ENCODE peak calls at places on chromosome 4, in seven cellular contexts. J, V, B, Y, C, S and W are unnamed samples.

GRCh38 chr4:8303485-8304281 is 34.1 kb downstream of the HTRA3 start:
- DNase-seq in J (no peak), V (no peak), B (no peak), Y (peak), C (no peak), S (peak), W (peak)

GRCh38 chr4:82223715-82224114 is 150.1 kb downstream of the HNRNPD start:
- DNase-seq in J (no peak), V (no peak), B (no peak), Y (no peak), C (peak), S (peak), W (peak)

GRCh38 chr4:182711211-182711610 is 206.0 kb downstream of the DCTD start:
- DNase-seq in J (no peak), V (no peak), B (no peak), Y (no peak), C (no peak), S (no peak), W (no peak)

GRCh38 chr4:14582658-14583057 is 419.6 kb upstream of the CPEB2 start:
- DNase-seq in J (no peak), V (no peak), B (no peak), Y (no peak), C (no peak), S (no peak), W (no peak)

GRCh38 chr4:22410645-22411247 is 105.1 kb downstream of the ADGRA3 start:
- DNase-seq in J (no peak), V (no peak), B (no peak), Y (no peak), C (peak), S (no peak), W (no peak)

GRCh38 chr4:74230902-74231499 is 73.1 kb downstream of the MTHFD2L start:
- DNase-seq in J (peak), V (peak), B (no peak), Y (peak), C (no peak), S (peak), W (no peak)

GRCh38 chr4:27381806-27382205 is 521.2 kb downstream of the STIM2 start:
- DNase-seq in J (no peak), V (no peak), B (no peak), Y (no peak), C (no peak), S (no peak), W (no peak)

GRCh38 chr4:181225616-181226261 is 1017.5 kb upstream of the TENM3 start:
- DNase-seq in J (no peak), V (no peak), B (no peak), Y (no peak), C (no peak), S (no peak), W (no peak)

GRCh38 chr4:140186651-140187315 is 32.8 kb upstream of the MAML3 start:
- DNase-seq in J (no peak), V (peak), B (peak), Y (peak), C (no peak), S (no peak), W (peak)

GRCh38 chr4:2058264-2059033 is 678 bp upstream of the NAT8L start:
- DNase-seq in J (no peak), V (no peak), B (no peak), Y (no peak), C (no peak), S (no peak), W (no peak)

GRCh38 chr4:56731857-56732256 is 50.8 kb upstream of the HOPX start:
- DNase-seq in J (peak), V (no peak), B (no peak), Y (no peak), C (no peak), S (no peak), W (peak)

GRCh38 chr4:165906272-165906671 is 33.2 kb downstream of the TLL1 start:
- DNase-seq in J (no peak), V (no peak), B (no peak), Y (no peak), C (no peak), S (no peak), W (no peak)

GRCh38 chr4:25252230-25253071 is 18.6 kb downstream of the PI4K2B start:
- DNase-seq in J (no peak), V (no peak), B (no peak), Y (no peak), C (no peak), S (no peak), W (no peak)

GRCh38 chr4:139633661-139634060 is 32.0 kb upstream of the MGST2 start:
- DNase-seq in J (no peak), V (peak), B (peak), Y (no peak), C (no peak), S (no peak), W (peak)

GRCh38 chr4:2767705-2768074 is 11.6 kb upstream of the TNIP2 start:
- DNase-seq in J (no peak), V (no peak), B (peak), Y (no peak), C (no peak), S (no peak), W (no peak)

GRCh38 chr4:132498215-132498614 is 650.9 kb upstream of the PCDH10 start:
- DNase-seq in J (no peak), V (no peak), B (no peak), Y (no peak), C (no peak), S (no peak), W (no peak)

GRCh38 chr4:31235961-31236360 is 515.8 kb downstream of the PCDH7 start:
- DNase-seq in J (no peak), V (no peak), B (no peak), Y (no peak), C (no peak), S (no peak), W (no peak)

GRCh38 chr4:87657525-87657924 is 7.4 kb downstream of the DMP1 start:
- DNase-seq in J (no peak), V (no peak), B (no peak), Y (peak), C (no peak), S (no peak), W (no peak)

GRCh38 chr4:41256740-41257256 is at the start of gene UCHL1:
- DNase-seq in J (no peak), V (peak), B (peak), Y (peak), C (peak), S (no peak), W (no peak)

GRCh38 chr4:41258783-41259182 is 2.1 kb downstream of the UCHL1 start:
- DNase-seq in J (peak), V (no peak), B (peak), Y (peak), C (peak), S (no peak), W (no peak)

GRCh38 chr4:41257901-41258300 is 1.2 kb downstream of the UCHL1 start:
- DNase-seq in J (no peak), V (no peak), B (no peak), Y (no peak), C (no peak), S (no peak), W (no peak)

GRCh38 chr4:41256131-41256739 is 493 bp upstream of the UCHL1 start:
- DNase-seq in J (no peak), V (no peak), B (no peak), Y (no peak), C (peak), S (no peak), W (no peak)

GRCh38 chr4:41257257-41257900 is 651 bp downstream of the UCHL1 start:
- DNase-seq in J (no peak), V (peak), B (peak), Y (no peak), C (peak), S (no peak), W (peak)
- H3K4me3 ChIP-seq in J (peak), V (peak), B (peak), Y (peak), C (peak), S (no peak), W (peak)

DNA sequence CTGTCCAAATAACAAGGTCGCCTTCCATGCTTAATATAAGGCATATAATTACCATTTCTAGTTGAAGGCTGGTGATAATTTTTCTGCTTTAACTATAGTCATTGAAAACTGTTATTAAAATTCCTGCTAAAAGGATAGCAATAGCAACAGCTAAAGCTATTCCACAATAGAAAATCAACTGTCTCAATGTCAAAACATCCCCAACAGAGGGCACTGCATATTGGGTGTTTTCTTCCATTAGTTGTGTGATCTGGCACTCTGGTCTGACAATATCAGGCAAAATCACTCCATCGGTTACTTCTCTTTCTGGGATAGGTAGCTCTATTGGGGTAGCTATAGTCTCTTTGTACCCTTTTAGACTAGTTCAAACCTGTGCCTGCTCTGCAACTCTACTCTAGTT is 53.5 kb downstream of the TMPRSS11F start:
- DNase-seq in J (no peak), V (no peak), B (no peak), Y (no peak), C (no peak), S (no peak), W (no peak)
- TF ChIP-seq CTCF in J (no peak), V (no peak), B (no peak), Y (no peak), C (peak), S (no peak), W (no peak)

GRCh38 chr4:186651624-186652023 is 72.0 kb downstream of the FAT1 start:
- DNase-seq in J (peak), V (peak), B (peak), Y (no peak), C (no peak), S (no peak), W (peak)
- H3K4me3 ChIP-seq in J (peak), V (peak), B (peak), Y (no peak), C (no peak), S (no peak), W (no peak)

GRCh38 chr4:153466637-153467153 is 535 bp downstream of the TMEM131L start:
- DNase-seq in J (no peak), V (no peak), B (no peak), Y (no peak), C (peak), S (no peak), W (no peak)
- TF ChIP-seq CTCF in J (no peak), V (no peak), B (no peak), Y (no peak), C (no peak), S (no peak), W (no peak)

GRCh38 chr4:38094419-38094818 is 134.2 kb downstream of the PTTG2 start:
- DNase-seq in J (no peak), V (no peak), B (no peak), Y (no peak), C (no peak), S (no peak), W (no peak)
- H3K4me3 ChIP-seq in J (no peak), V (no peak), B (no peak), Y (no peak), C (no peak), S (no peak), W (no peak)

GRCh38 chr4:48542888-48543287 is 52.8 kb downstream of the ZAR1 start:
- DNase-seq in J (no peak), V (no peak), B (no peak), Y (no peak), C (no peak), S (no peak), W (no peak)

GRCh38 chr4:48538358-48538757 is 48.3 kb downstream of the ZAR1 start:
- DNase-seq in J (no peak), V (no peak), B (no peak), Y (no peak), C (no peak), S (no peak), W (no peak)

GRCh38 chr4:48546336-48546735 is 56.3 kb downstream of the ZAR1 start:
- DNase-seq in J (no peak), V (no peak), B (peak), Y (peak), C (peak), S (no peak), W (no peak)

GRCh38 chr4:48543796-48544195 is 53.7 kb downstream of the ZAR1 start:
- DNase-seq in J (no peak), V (no peak), B (no peak), Y (no peak), C (no peak), S (no peak), W (no peak)
- TF ChIP-seq CTCF in J (no peak), V (no peak), B (no peak), Y (no peak), C (no peak), S (no peak), W (no peak)

GRCh38 chr4:150584198-150584593 is 2.2 kb downstream of the MAB21L2 start:
- DNase-seq in J (no peak), V (no peak), B (no peak), Y (no peak), C (no peak), S (no peak), W (no peak)

GRCh38 chr4:150583287-150584197 is 1.6 kb downstream of the MAB21L2 start:
- DNase-seq in J (no peak), V (no peak), B (no peak), Y (no peak), C (no peak), S (no peak), W (peak)

GRCh38 chr4:150581611-150582010 is 340 bp upstream of the MAB21L2 start:
- DNase-seq in J (no peak), V (no peak), B (no peak), Y (no peak), C (no peak), S (no peak), W (no peak)

GRCh38 chr4:150582101-150582565 is at the start of gene MAB21L2:
- DNase-seq in J (no peak), V (no peak), B (no peak), Y (no peak), C (no peak), S (no peak), W (no peak)

DNA sequence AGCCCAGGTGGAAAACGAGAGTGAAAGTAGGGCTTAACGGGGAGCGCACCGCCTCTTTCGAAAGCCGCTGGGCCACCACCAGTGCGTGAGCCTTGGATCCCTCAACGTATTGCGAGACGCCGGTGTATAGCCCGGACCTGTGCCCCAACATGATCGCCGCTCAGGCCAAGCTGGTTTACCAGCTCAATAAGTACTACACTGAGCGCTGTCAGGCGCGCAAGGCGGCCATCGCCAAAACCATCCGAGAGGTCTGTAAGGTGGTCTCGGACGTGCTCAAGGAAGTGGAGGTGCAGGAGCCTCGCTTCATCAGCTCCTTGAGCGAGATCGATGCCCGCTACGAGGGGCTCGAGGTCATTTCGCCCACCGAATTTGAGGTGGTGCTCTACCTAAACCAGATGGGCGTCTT is 933 bp downstream of the MAB21L2 start:
- DNase-seq in J (no peak), V (no peak), B (no peak), Y (no peak), C (no peak), S (no peak), W (no peak)
- H3K4me3 ChIP-seq in J (peak), V (peak), B (no peak), Y (peak), C (no peak), S (no peak), W (peak)

DNA sequence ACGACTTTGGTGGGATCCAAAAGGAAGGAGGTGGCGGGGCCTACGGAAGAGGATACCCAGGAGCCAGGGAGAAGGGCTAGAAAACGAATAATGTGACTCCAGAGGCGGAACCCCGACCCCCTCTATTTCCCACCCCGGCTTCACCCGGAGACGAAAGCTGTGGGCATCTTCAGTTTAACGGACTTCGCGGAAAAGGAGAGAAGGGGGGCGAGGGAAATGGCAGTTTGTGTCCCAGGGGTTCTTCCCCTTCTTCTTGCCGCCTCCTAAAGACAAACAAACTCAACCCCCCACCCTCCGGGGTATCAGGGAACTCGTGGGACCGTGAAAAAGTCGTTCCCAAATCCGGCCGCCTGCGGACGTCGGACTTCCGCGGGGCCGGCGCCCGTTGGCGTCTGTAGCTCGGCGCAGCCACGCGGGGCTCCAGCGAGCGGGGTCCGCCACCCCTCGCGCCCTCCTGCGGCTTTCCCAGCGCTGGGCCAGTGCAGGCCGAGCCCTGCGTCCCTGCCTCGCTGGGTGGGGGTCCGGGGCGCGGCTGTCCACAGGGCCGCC is 3.6 kb upstream of the LEF1 start:
- DNase-seq in J (no peak), V (no peak), B (no peak), Y (no peak), C (peak), S (no peak), W (peak)
- TF ChIP-seq CTCF in J (no peak), V (no peak), B (no peak), Y (no peak), C (peak), S (no peak), W (no peak)

DNA sequence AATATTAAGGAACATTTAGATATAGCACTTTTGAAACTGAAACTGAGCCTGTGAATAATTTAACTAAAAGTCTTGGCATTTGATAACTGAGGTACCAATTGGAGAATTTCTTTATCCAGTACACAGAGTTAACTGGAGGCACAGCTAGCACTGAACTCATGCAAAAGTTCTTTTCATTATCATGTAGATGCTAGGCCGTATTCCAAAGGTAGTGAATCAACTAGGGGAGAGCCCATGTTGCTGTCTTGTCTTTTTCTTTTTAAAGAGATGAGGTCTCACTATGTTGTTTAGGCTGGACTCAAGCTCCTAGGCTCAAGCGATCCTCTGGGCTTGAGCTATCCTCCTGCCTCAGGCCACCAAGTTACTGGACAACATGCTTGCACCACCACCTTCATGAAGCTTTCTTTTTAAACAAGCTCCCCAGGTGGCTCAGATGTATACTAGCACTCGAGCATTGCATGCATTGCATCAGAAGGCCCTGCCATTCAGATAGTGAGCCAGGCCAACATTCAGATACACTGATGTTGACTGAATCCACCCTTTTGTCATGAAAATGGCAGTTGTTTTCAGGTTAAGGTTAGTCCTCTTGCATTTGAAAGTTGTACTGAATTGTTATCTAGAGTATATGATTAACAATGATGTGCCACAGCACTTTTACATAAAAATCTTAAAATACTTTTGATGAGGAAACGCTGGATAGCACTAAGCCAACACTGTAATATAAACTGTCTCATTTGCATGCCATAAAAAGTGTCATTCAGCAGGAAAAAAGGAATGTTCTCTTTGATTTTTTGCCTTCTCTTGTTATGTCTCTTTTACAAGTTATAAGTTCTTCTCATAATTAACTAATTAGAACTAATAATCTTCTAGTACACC is 76.6 kb downstream of the FNIP2 start:
- DNase-seq in J (no peak), V (no peak), B (no peak), Y (no peak), C (no peak), S (no peak), W (no peak)
- H3K4me3 ChIP-seq in J (no peak), V (no peak), B (no peak), Y (no peak), C (no peak), S (no peak), W (no peak)

DNA sequence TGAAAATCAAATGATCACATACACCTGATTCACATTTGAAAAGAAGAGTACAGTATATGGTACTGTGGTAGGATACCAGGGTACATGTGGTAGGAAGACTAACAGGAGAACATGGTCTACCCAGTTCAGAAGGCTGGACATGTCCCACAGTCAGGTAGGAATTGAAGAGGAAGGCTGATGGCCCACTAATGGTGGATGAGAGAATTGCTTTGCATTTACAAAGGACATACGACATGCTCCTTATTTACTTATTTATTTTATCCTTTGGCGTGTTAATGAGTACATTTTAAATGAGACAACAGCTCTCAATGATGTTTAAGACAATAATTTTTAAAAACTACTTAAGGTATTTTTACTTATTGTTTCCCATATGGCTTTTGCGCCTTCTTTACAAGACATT is 106.7 kb upstream of the BMP2K start:
- DNase-seq in J (no peak), V (no peak), B (no peak), Y (no peak), C (peak), S (no peak), W (no peak)
- TF ChIP-seq CTCF in J (no peak), V (no peak), B (no peak), Y (no peak), C (peak), S (peak), W (no peak)